ENCODE peak calls at places on chromosomes 5 and 9, in six cellular contexts. I is IMR-90, D is mesenchymal stem cell, A is neuronal stem cell, U is H1, L is trophoblast cell. Q is an unnamed sample. For H3K9me3, the result is how much of the 10 kb centered on the place peaks cover.

GRCh38 chr5:150065346-150065745 is 21.0 kb downstream of the CSF1R start:
- DNase-seq in I (peak), D (peak), A (no peak), U (no peak), L (no peak), Q (no peak)

GRCh38 chr5:41772785-41773442 is 97.3 kb downstream of the OXCT1 start:
- DNase-seq in I (peak), D (no peak), A (no peak), U (no peak), L (no peak), Q (no peak)

GRCh38 chr9:13863112-13863511 is 450.8 kb downstream of the NFIB start:
- DNase-seq in I (peak), D (no peak), A (no peak), U (no peak), L (no peak), Q (no peak)

GRCh38 chr9:129550199-129550839 is 70.6 kb downstream of the C9orf50 start:
- DNase-seq in I (peak), D (peak), A (no peak), U (no peak), L (peak), Q (no peak)

GRCh38 chr5:10355071-10355889 is 1.8 kb downstream of the MARCHF6 start:
- DNase-seq in I (peak), D (peak), A (no peak), U (no peak), L (peak), Q (no peak)

GRCh38 chr9:38486837-38487236 is 62.6 kb upstream of the IGFBPL1 start:
- DNase-seq in I (no peak), D (no peak), A (no peak), U (no peak), L (no peak), Q (peak)

GRCh38 chr5:147303976-147304375 is 69.2 kb downstream of the STK32A start:
- DNase-seq in I (peak), D (peak), A (no peak), U (no peak), L (no peak), Q (no peak)

GRCh38 chr5:10550222-10550995 is 13.5 kb upstream of the ANKRD33B start:
- DNase-seq in I (no peak), D (peak), A (no peak), U (no peak), L (no peak), Q (no peak)

GRCh38 chr9:6686396-6686795 is 40.9 kb upstream of the GLDC start:
- DNase-seq in I (peak), D (peak), A (no peak), U (no peak), L (peak), Q (no peak)

GRCh38 chr5:66010476-66010875 is 84.1 kb downstream of the ERBIN start:
- DNase-seq in I (peak), D (no peak), A (no peak), U (no peak), L (no peak), Q (no peak)

GRCh38 chr5:119347574-119347973 is 8.2 kb upstream of the TNFAIP8 start:
- DNase-seq in I (no peak), D (no peak), A (no peak), U (no peak), L (no peak), Q (no peak)

GRCh38 chr5:610744-611730 is 1.1 kb upstream of the CEP72 start:
- DNase-seq in I (no peak), D (no peak), A (no peak), U (no peak), L (no peak), Q (no peak)

GRCh38 chr5:73666891-73667290 is 40.9 kb downstream of the ARHGEF28 start:
- DNase-seq in I (no peak), D (no peak), A (no peak), U (no peak), L (no peak), Q (no peak)

GRCh38 chr9:123373447-123373923 is 17.5 kb downstream of the CRB2 start:
- DNase-seq in I (no peak), D (no peak), A (no peak), U (no peak), L (no peak), Q (no peak)

GRCh38 chr5:141973871-141974595 is 5.1 kb downstream of the RNF14 start:
- DNase-seq in I (peak), D (peak), A (no peak), U (no peak), L (peak), Q (no peak)

GRCh38 chr5:156329197-156329611 is 2.2 kb downstream of the SGCD start:
- DNase-seq in I (no peak), D (no peak), A (no peak), U (no peak), L (no peak), Q (no peak)

GRCh38 chr5:159682623-159683022 is 233.7 kb upstream of the ADRA1B start:
- DNase-seq in I (no peak), D (no peak), A (no peak), U (no peak), L (no peak), Q (no peak)

GRCh38 chr5:126384985-126385384 is 38.2 kb upstream of the GRAMD2B start:
- DNase-seq in I (peak), D (peak), A (no peak), U (no peak), L (peak), Q (no peak)

GRCh38 chr5:132427285-132428146 is 58.0 kb downstream of the SLC22A5 start:
- DNase-seq in I (no peak), D (no peak), A (no peak), U (no peak), L (peak), Q (no peak)

GRCh38 chr5:180135967-180136641 is 64.5 kb upstream of the RNF130 start:
- DNase-seq in I (no peak), D (no peak), A (no peak), U (no peak), L (no peak), Q (peak)

GRCh38 chr9:385818-386398 is 171.2 kb downstream of the DOCK8 start:
- DNase-seq in I (peak), D (peak), A (peak), U (no peak), L (peak), Q (peak)

GRCh38 chr5:58085800-58086199 is 374.1 kb downstream of the PLK2 start:
- DNase-seq in I (peak), D (no peak), A (no peak), U (no peak), L (peak), Q (no peak)

GRCh38 chr5:139774980-139775654 is 20.5 kb upstream of the PSD2 start:
- DNase-seq in I (peak), D (peak), A (peak), U (peak), L (peak), Q (peak)

GRCh38 chr5:59618644-59619043 is 274.9 kb downstream of the PDE4D start:
- DNase-seq in I (no peak), D (no peak), A (no peak), U (no peak), L (peak), Q (no peak)

GRCh38 chr5:112195924-112196323 is 223.2 kb downstream of the EPB41L4A start:
- DNase-seq in I (no peak), D (no peak), A (no peak), U (no peak), L (peak), Q (no peak)

GRCh38 chr5:96026334-96027065 is 64.8 kb upstream of the ELL2 start:
- DNase-seq in I (peak), D (peak), A (no peak), U (no peak), L (peak), Q (no peak)

GRCh38 chr9:98479967-98480847 is 224.8 kb upstream of the TBC1D2 start:
- DNase-seq in I (peak), D (no peak), A (no peak), U (no peak), L (peak), Q (no peak)

GRCh38 chr5:154850255-154851062 is at the start of gene FAXDC2:
- DNase-seq in I (peak), D (peak), A (peak), U (no peak), L (peak), Q (peak)
- H2AFZ ChIP-seq in I (peak), D (no peak), A (peak), U (peak), L (peak), Q (no peak)

GRCh38 chr9:90013778-90014177 is 409.0 kb downstream of the GADD45G start:
- DNase-seq in I (no peak), D (no peak), A (no peak), U (no peak), L (no peak), Q (no peak)
- H3K9me3 ChIP-seq in I (under half), D (under half), A (under half), U (under half), L (under half), Q (under half)

GRCh38 chr9:105877719-105878118 is 183.4 kb downstream of the TMEM38B start:
- DNase-seq in I (no peak), D (no peak), A (no peak), U (no peak), L (no peak), Q (no peak)
- H2BK120ac ChIP-seq in I (no peak), D (no peak), A (no peak), U (no peak), L (no peak), Q (no peak)

GRCh38 chr9:112925058-112925641 is 34.5 kb upstream of the SLC46A2 start:
- DNase-seq in I (peak), D (peak), A (no peak), U (no peak), L (peak), Q (peak)
- H2AFZ ChIP-seq in I (no peak), D (no peak), A (peak), U (peak), L (no peak), Q (peak)

GRCh38 chr9:132801659-132802058 is 76.4 kb downstream of the AK8 start:
- DNase-seq in I (no peak), D (no peak), A (no peak), U (no peak), L (no peak), Q (no peak)

GRCh38 chr9:132797861-132798659 is 80.0 kb downstream of the AK8 start:
- DNase-seq in I (no peak), D (no peak), A (no peak), U (no peak), L (no peak), Q (no peak)

GRCh38 chr9:132800038-132800648 is 77.9 kb downstream of the AK8 start:
- DNase-seq in I (peak), D (peak), A (peak), U (peak), L (peak), Q (peak)

GRCh38 chr9:132802121-132802795 is 75.8 kb downstream of the AK8 start:
- DNase-seq in I (no peak), D (no peak), A (no peak), U (no peak), L (no peak), Q (no peak)

GRCh38 chr9:132798817-132799790 is 79.0 kb downstream of the AK8 start:
- DNase-seq in I (no peak), D (peak), A (no peak), U (no peak), L (peak), Q (peak)
- H3K9me3 ChIP-seq in I (under half), D (under half), A (under half), U (under half), L (under half), Q (under half)

GRCh38 chr5:64690104-64690416 is 243 bp upstream of the SHISAL2B start:
- DNase-seq in I (no peak), D (no peak), A (no peak), U (no peak), L (no peak), Q (no peak)

GRCh38 chr5:64693636-64694035 is 3.3 kb downstream of the SHISAL2B start:
- DNase-seq in I (no peak), D (no peak), A (no peak), U (no peak), L (no peak), Q (no peak)

GRCh38 chr5:64690417-64691151 is at the start of gene SHISAL2B:
- DNase-seq in I (no peak), D (peak), A (peak), U (no peak), L (no peak), Q (peak)

GRCh38 chr5:64691333-64691732 is 1.0 kb downstream of the SHISAL2B start:
- DNase-seq in I (no peak), D (no peak), A (peak), U (no peak), L (no peak), Q (no peak)

DNA sequence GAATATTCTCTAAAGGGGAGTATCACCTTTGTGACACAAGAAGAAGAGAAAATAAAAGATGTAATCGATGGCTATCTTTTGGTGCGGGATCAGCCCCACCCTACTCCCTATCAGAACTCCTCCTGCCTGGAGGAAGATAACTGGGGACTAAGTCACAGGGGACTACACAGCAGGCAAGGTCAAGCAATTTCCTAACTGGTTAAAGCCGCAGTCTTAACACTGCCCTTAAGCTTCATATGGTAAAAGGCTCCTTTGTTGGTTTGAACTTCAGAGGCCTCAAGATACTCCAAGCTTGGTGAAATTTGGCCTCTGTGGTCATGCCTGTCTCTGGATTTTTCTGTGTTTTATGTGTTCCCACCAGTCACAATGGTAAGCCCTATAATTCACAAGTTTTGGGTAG is 1.3 kb upstream of the SHISAL2B start:
- DNase-seq in I (no peak), D (no peak), A (no peak), U (no peak), L (no peak), Q (no peak)
- H2BK120ac ChIP-seq in I (no peak), D (no peak), A (no peak), U (no peak), L (no peak), Q (no peak)

DNA sequence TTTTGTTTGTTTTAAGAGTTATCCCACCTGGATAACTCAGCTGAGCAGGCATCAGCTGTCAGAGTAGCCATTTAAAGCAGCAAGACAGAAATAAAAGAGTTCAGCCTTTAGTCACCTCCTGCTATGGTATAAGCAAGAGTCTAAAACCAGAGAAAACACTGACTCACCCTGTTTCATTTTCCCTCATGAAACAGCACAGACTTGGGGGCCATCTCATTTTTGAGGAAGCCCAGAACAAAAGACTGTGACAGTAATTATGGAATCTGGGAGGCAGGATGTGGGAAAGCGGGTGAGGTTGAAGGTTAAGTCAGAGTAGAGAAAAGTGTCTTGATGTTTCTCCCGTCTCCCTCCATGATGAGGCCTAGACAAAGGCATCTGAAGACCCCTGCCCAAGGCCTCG is 90.2 kb upstream of the FAM174A start:
- DNase-seq in I (peak), D (peak), A (no peak), U (no peak), L (no peak), Q (no peak)
- H2AFZ ChIP-seq in I (no peak), D (no peak), A (peak), U (no peak), L (no peak), Q (no peak)

GRCh38 chr9:71878327-71879274 is 32.4 kb downstream of the ABHD17B start:
- DNase-seq in I (no peak), D (no peak), A (no peak), U (no peak), L (no peak), Q (no peak)
- H3K9me3 ChIP-seq in I (under half), D (half or more), A (half or more), U (under half), L (under half), Q (under half)